ENCODE peak calls at places on chromosomes 3 and 15, in four cellular contexts. O, H, F and P are unnamed samples. For H3K27me3, the result is how much of the 10 kb centered on the place peaks cover.

GRCh38 chr3:37668831-37669610 is 192.7 kb upstream of the CTDSPL start:
- DNase-seq in O (peak), H (no peak), F (no peak), P (no peak)

GRCh38 chr15:60421544-60421943 is 23.8 kb upstream of the ANXA2 start:
- DNase-seq in O (no peak), H (peak), F (no peak), P (no peak)

GRCh38 chr3:60594025-60594424 is 657.2 kb downstream of the FHIT start:
- DNase-seq in O (peak), H (peak), F (no peak), P (peak)

GRCh38 chr3:146536681-146537080 is 7.7 kb downstream of the PLSCR1 start:
- DNase-seq in O (no peak), H (no peak), F (no peak), P (no peak)

GRCh38 chr3:124780356-124780755 is 50.1 kb downstream of the UMPS start:
- DNase-seq in O (peak), H (no peak), F (no peak), P (peak)

GRCh38 chr15:56934269-56934668 is 15.8 kb downstream of the TCF12 start:
- DNase-seq in O (no peak), H (peak), F (no peak), P (no peak)

GRCh38 chr15:48077785-48078184 is 43.0 kb upstream of the SLC24A5 start:
- DNase-seq in O (no peak), H (no peak), F (no peak), P (no peak)

GRCh38 chr3:33392703-33393125 is 47.5 kb downstream of the UBP1 start:
- DNase-seq in O (peak), H (peak), F (no peak), P (no peak)

GRCh38 chr15:26869628-26870027 is 2.8 kb downstream of the GABRA5 start:
- DNase-seq in O (no peak), H (no peak), F (no peak), P (no peak)

GRCh38 chr3:58004972-58005371 is 3.2 kb upstream of the FLNB start:
- DNase-seq in O (no peak), H (peak), F (no peak), P (no peak)

GRCh38 chr3:15899438-15899837 is 101.7 kb upstream of the ANKRD28 start:
- DNase-seq in O (no peak), H (peak), F (no peak), P (no peak)

GRCh38 chr15:51265037-51265555 is 73.3 kb downstream of the CYP19A1 start:
- DNase-seq in O (no peak), H (no peak), F (no peak), P (no peak)

GRCh38 chr15:51267047-51267713 is 71.2 kb downstream of the CYP19A1 start:
- DNase-seq in O (peak), H (no peak), F (no peak), P (no peak)

GRCh38 chr15:51262468-51262867 is 75.9 kb downstream of the CYP19A1 start:
- DNase-seq in O (no peak), H (no peak), F (no peak), P (no peak)

GRCh38 chr15:51266548-51266947 is 71.8 kb downstream of the CYP19A1 start:
- DNase-seq in O (no peak), H (no peak), F (no peak), P (no peak)

GRCh38 chr15:51263726-51264125 is 74.7 kb downstream of the CYP19A1 start:
- DNase-seq in O (no peak), H (no peak), F (no peak), P (no peak)
- H3K27me3 ChIP-seq in O (under half), H (under half), F (under half), P (under half)

GRCh38 chr3:138940446-138940845 is 6.5 kb downstream of the FOXL2 start:
- DNase-seq in O (no peak), H (no peak), F (no peak), P (no peak)
- H3K27me3 ChIP-seq in O (under half), H (half or more), F (half or more), P (under half)

GRCh38 chr3:152261329-152261728 is 7.4 kb upstream of the MBNL1 start:
- DNase-seq in O (no peak), H (no peak), F (no peak), P (no peak)
- H3K27me3 ChIP-seq in O (under half), H (under half), F (under half), P (under half)

GRCh38 chr15:81106560-81106959 is 27.5 kb upstream of the CFAP161 start:
- DNase-seq in O (no peak), H (peak), F (no peak), P (peak)

GRCh38 chr15:81105521-81105920 is 28.5 kb upstream of the CFAP161 start:
- DNase-seq in O (no peak), H (peak), F (no peak), P (no peak)

GRCh38 chr15:81108427-81108826 is 25.6 kb upstream of the CFAP161 start:
- DNase-seq in O (no peak), H (no peak), F (no peak), P (no peak)

GRCh38 chr15:81111018-81111417 is 23.1 kb upstream of the CFAP161 start:
- DNase-seq in O (no peak), H (peak), F (no peak), P (no peak)

DNA sequence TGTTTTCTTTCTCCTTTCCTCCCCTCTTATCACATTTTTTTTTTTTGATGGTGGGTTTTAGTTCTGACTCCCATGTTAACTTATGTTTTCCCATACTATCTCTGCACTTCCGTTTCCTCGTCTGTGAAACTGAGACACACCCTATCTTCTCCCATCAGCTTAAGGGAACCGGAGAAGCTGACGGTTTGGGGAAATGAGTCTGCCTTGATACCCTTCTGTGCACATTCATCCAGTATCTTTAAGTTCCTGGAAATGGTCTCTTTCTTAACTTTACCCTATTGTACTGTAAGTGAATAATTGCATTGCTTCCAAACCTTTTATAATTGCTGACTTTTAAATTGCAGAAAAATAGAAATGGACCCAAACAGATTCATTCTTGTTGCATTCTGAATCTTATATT is 26.2 kb upstream of the CFAP161 start:
- DNase-seq in O (no peak), H (no peak), F (no peak), P (no peak)
- H3K27me3 ChIP-seq in O (under half), H (under half), F (under half), P (under half)